ENCODE peak calls at places on chromosome 2, in four cellular contexts. H is AG04450, Q is amniotic stem cell, Z is substantia nigra. F is an unnamed sample.

GRCh38 chr2:207160115-207160514 is 5.6 kb downstream of the KLF7 start:
- DNase-seq in Q (no peak), Z (no peak), H (no peak), F (no peak)

GRCh38 chr2:229901819-229902218 is 20.0 kb downstream of the TRIP12 start:
- DNase-seq in Z (no peak), Q (peak), H (no peak), F (peak)

GRCh38 chr2:96616535-96616934 is 21.6 kb downstream of the KANSL3 start:
- DNase-seq in Q (no peak), H (no peak), Z (no peak), F (no peak)

GRCh38 chr2:130796280-130796679 is 40.4 kb upstream of the ARHGEF4 start:
- DNase-seq in Z (no peak), H (no peak), Q (no peak), F (no peak)

GRCh38 chr2:47402555-47402804 is 476 bp upstream of the MSH2 start:
- DNase-seq in Z (no peak), Q (no peak), H (no peak), F (no peak)

GRCh38 chr2:173272895-173273294 is 81.8 kb upstream of the CDCA7 start:
- DNase-seq in Q (no peak), Z (no peak), H (no peak), F (no peak)

GRCh38 chr2:215356948-215357461 is 45.1 kb downstream of the ATIC start:
- DNase-seq in Z (no peak), H (no peak), Q (no peak), F (no peak)

GRCh38 chr2:196370386-196370785 is 199.0 kb upstream of the STK17B start:
- DNase-seq in Q (no peak), H (no peak), Z (no peak), F (no peak)

GRCh38 chr2:200761168-200761715 is 50.5 kb upstream of the BZW1 start:
- DNase-seq in Q (no peak), Z (no peak), H (no peak), F (no peak)

GRCh38 chr2:216583606-216584005 is 49.6 kb upstream of the IGFBP2 start:
- DNase-seq in Z (no peak), H (no peak), Q (no peak), F (no peak)

GRCh38 chr2:108171652-108172051 is 68.1 kb upstream of the SULT1C3 start:
- DNase-seq in Q (no peak), H (no peak), Z (no peak), F (no peak)